ENCODE peak calls at places on chromosome 16, in five cellular contexts. One of them, this sample, is unnamed.

GRCh38 chr16:89895482-89896250 is 22.3 kb downstream of the TCF25 start:
- DNase-seq in fibroblast of villous mesenchyme: no peak
- DNase-seq in AG04450: no peak
- DNase-seq in mammary epithelial cell: no peak
- DNase-seq in NT2/D1: no peak
- DNase-seq in this sample: no peak

GRCh38 chr16:28984619-28985135 is at the start of gene LAT:
- DNase-seq in fibroblast of villous mesenchyme: no peak
- DNase-seq in AG04450: no peak
- DNase-seq in mammary epithelial cell: no peak
- DNase-seq in NT2/D1: no peak
- DNase-seq in this sample: no peak

GRCh38 chr16:74760007-74760767 is 14.4 kb downstream of the FA2H start:
- DNase-seq in fibroblast of villous mesenchyme: no peak
- DNase-seq in AG04450: peak; percentile 13
- DNase-seq in mammary epithelial cell: peak; percentile 11
- DNase-seq in NT2/D1: no peak
- DNase-seq in this sample: no peak

GRCh38 chr16:65061263-65061662 is 60.6 kb downstream of the CDH11 start:
- DNase-seq in fibroblast of villous mesenchyme: no peak
- DNase-seq in AG04450: no peak
- DNase-seq in mammary epithelial cell: no peak
- DNase-seq in NT2/D1: no peak
- DNase-seq in this sample: no peak

GRCh38 chr16:11006666-11007065 is 62.3 kb downstream of the CLEC16A start:
- DNase-seq in fibroblast of villous mesenchyme: no peak
- DNase-seq in AG04450: no peak
- DNase-seq in mammary epithelial cell: no peak
- DNase-seq in NT2/D1: no peak
- DNase-seq in this sample: no peak

GRCh38 chr16:21590287-21590686 is 9.1 kb upstream of the METTL9 start:
- DNase-seq in fibroblast of villous mesenchyme: peak; percentile 71
- DNase-seq in AG04450: no peak
- DNase-seq in mammary epithelial cell: no peak
- DNase-seq in NT2/D1: no peak
- DNase-seq in this sample: no peak

GRCh38 chr16:31537362-31537921 is 9.7 kb downstream of the AHSP start:
- DNase-seq in fibroblast of villous mesenchyme: no peak
- DNase-seq in AG04450: no peak
- DNase-seq in mammary epithelial cell: no peak
- DNase-seq in NT2/D1: no peak
- DNase-seq in this sample: no peak

GRCh38 chr16:2776500-2777139 is 460 bp downstream of the ELOB start:
- DNase-seq in fibroblast of villous mesenchyme: peak; percentile 29
- DNase-seq in AG04450: no peak
- DNase-seq in mammary epithelial cell: peak; percentile 17
- DNase-seq in NT2/D1: no peak
- DNase-seq in this sample: no peak

GRCh38 chr16:28821874-28822519 is 802 bp upstream of the ATXN2L start:
- DNase-seq in fibroblast of villous mesenchyme: peak; percentile 12
- DNase-seq in AG04450: no peak
- DNase-seq in mammary epithelial cell: no peak
- DNase-seq in NT2/D1: no peak
- DNase-seq in this sample: no peak

GRCh38 chr16:3495166-3495565 is at the start of gene C16orf90:
- DNase-seq in fibroblast of villous mesenchyme: no peak
- DNase-seq in AG04450: no peak
- DNase-seq in mammary epithelial cell: no peak
- DNase-seq in NT2/D1: no peak
- DNase-seq in this sample: no peak

GRCh38 chr16:35154627-35155026 is 1695.2 kb downstream of the TP53TG3F start:
- DNase-seq in fibroblast of villous mesenchyme: no peak
- DNase-seq in AG04450: no peak
- DNase-seq in mammary epithelial cell: no peak
- DNase-seq in NT2/D1: no peak
- DNase-seq in this sample: no peak

GRCh38 chr16:31411024-31411845 is 16.9 kb downstream of the COX6A2 start:
- DNase-seq in fibroblast of villous mesenchyme: no peak
- DNase-seq in AG04450: no peak
- DNase-seq in mammary epithelial cell: no peak
- DNase-seq in NT2/D1: no peak
- DNase-seq in this sample: no peak

GRCh38 chr16:14501331-14502255 is 128.5 kb downstream of the PARN start:
- DNase-seq in fibroblast of villous mesenchyme: peak; percentile 95
- DNase-seq in AG04450: peak; percentile 87
- DNase-seq in mammary epithelial cell: peak; percentile 98
- DNase-seq in NT2/D1: peak; percentile 66
- DNase-seq in this sample: peak; percentile 92

GRCh38 chr16:24970708-24971107 is 44.5 kb downstream of the ARHGAP17 start:
- DNase-seq in fibroblast of villous mesenchyme: no peak
- DNase-seq in AG04450: no peak
- DNase-seq in mammary epithelial cell: no peak
- DNase-seq in NT2/D1: no peak
- DNase-seq in this sample: no peak

GRCh38 chr16:8782673-8783072 is 14.8 kb downstream of the TMEM186 start:
- DNase-seq in fibroblast of villous mesenchyme: no peak
- DNase-seq in AG04450: no peak
- DNase-seq in mammary epithelial cell: no peak
- DNase-seq in NT2/D1: no peak
- DNase-seq in this sample: no peak

GRCh38 chr16:4203748-4204147 is 38.1 kb downstream of the SRL start:
- DNase-seq in fibroblast of villous mesenchyme: no peak
- DNase-seq in AG04450: no peak
- DNase-seq in mammary epithelial cell: no peak
- DNase-seq in NT2/D1: no peak
- DNase-seq in this sample: no peak

GRCh38 chr16:47712276-47713224 is 251.4 kb downstream of the PHKB start:
- DNase-seq in fibroblast of villous mesenchyme: no peak
- DNase-seq in AG04450: no peak
- DNase-seq in mammary epithelial cell: peak; percentile 31
- DNase-seq in NT2/D1: no peak
- DNase-seq in this sample: no peak

GRCh38 chr16:16018705-16019104 is 69.3 kb downstream of the ABCC1 start:
- DNase-seq in fibroblast of villous mesenchyme: peak; percentile 47
- DNase-seq in AG04450: no peak
- DNase-seq in mammary epithelial cell: no peak
- DNase-seq in NT2/D1: no peak
- DNase-seq in this sample: no peak
- H3K4me3 ChIP-seq in fibroblast of villous mesenchyme: no peak overlapping the region
- H3K4me3 ChIP-seq in AG04450: no peak overlapping the region
- H3K4me3 ChIP-seq in mammary epithelial cell: no peak overlapping the region
- H3K4me3 ChIP-seq in NT2/D1: no peak overlapping the region
- H3K4me3 ChIP-seq in this sample: no peak overlapping the region

GRCh38 chr16:12228079-12228606 is 251.6 kb downstream of the SNX29 start:
- DNase-seq in fibroblast of villous mesenchyme: no peak
- DNase-seq in AG04450: no peak
- DNase-seq in mammary epithelial cell: no peak
- DNase-seq in NT2/D1: no peak
- DNase-seq in this sample: no peak

GRCh38 chr16:12228607-12229499 is 252.3 kb downstream of the SNX29 start:
- DNase-seq in fibroblast of villous mesenchyme: peak; percentile 59
- DNase-seq in AG04450: peak; percentile 20
- DNase-seq in mammary epithelial cell: peak; percentile 40
- DNase-seq in NT2/D1: peak; percentile 71
- DNase-seq in this sample: no peak

GRCh38 chr16:12225282-12225681 is 248.7 kb downstream of the SNX29 start:
- DNase-seq in fibroblast of villous mesenchyme: no peak
- DNase-seq in AG04450: no peak
- DNase-seq in mammary epithelial cell: no peak
- DNase-seq in NT2/D1: no peak
- DNase-seq in this sample: no peak

GRCh38 chr16:12229759-12230594 is 253.4 kb downstream of the SNX29 start:
- DNase-seq in fibroblast of villous mesenchyme: peak; percentile 79
- DNase-seq in AG04450: peak; percentile 21
- DNase-seq in mammary epithelial cell: no peak
- DNase-seq in NT2/D1: no peak
- DNase-seq in this sample: no peak

GRCh38 chr16:12225816-12226480 is 249.4 kb downstream of the SNX29 start:
- DNase-seq in fibroblast of villous mesenchyme: peak; percentile 12
- DNase-seq in AG04450: no peak
- DNase-seq in mammary epithelial cell: peak; percentile 4
- DNase-seq in NT2/D1: no peak
- DNase-seq in this sample: no peak
- H3K4me3 ChIP-seq in fibroblast of villous mesenchyme: no peak overlapping the region
- H3K4me3 ChIP-seq in AG04450: no peak overlapping the region
- H3K4me3 ChIP-seq in mammary epithelial cell: no peak overlapping the region
- H3K4me3 ChIP-seq in NT2/D1: no peak overlapping the region
- H3K4me3 ChIP-seq in this sample: no peak overlapping the region

GRCh38 chr16:22635801-22636200 is 125.1 kb downstream of the NPIPB5 start:
- DNase-seq in fibroblast of villous mesenchyme: no peak
- DNase-seq in AG04450: no peak
- DNase-seq in mammary epithelial cell: no peak
- DNase-seq in NT2/D1: peak; percentile 38
- DNase-seq in this sample: no peak

GRCh38 chr16:22633794-22634193 is 123.1 kb downstream of the NPIPB5 start:
- DNase-seq in fibroblast of villous mesenchyme: no peak
- DNase-seq in AG04450: no peak
- DNase-seq in mammary epithelial cell: no peak
- DNase-seq in NT2/D1: no peak
- DNase-seq in this sample: no peak

GRCh38 chr16:22634913-22635312 is 124.2 kb downstream of the NPIPB5 start:
- DNase-seq in fibroblast of villous mesenchyme: no peak
- DNase-seq in AG04450: no peak
- DNase-seq in mammary epithelial cell: no peak
- DNase-seq in NT2/D1: peak; percentile 93
- DNase-seq in this sample: no peak

GRCh38 chr16:22633280-22633679 is 122.6 kb downstream of the NPIPB5 start:
- DNase-seq in fibroblast of villous mesenchyme: no peak
- DNase-seq in AG04450: no peak
- DNase-seq in mammary epithelial cell: no peak
- DNase-seq in NT2/D1: no peak
- DNase-seq in this sample: no peak

DNA sequence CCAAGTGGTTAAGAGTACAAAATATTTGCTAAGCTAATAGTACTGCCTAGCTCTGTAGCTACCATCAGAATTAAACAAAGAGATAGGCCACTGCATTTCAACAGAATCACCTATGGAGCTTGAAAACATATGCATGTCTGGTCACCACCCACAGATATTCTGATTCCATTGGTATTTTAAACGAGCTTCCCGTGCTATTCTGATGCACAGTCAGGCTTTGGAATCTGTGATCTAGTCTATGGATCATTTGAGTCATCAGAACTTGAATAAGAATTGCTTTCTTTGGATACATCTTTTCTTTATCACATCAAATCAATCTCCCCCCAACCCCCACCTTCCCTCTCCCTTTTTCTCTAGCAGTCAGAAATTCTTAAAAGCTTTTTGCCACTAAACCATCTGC is 124.7 kb downstream of the NPIPB5 start:
- DNase-seq in fibroblast of villous mesenchyme: no peak
- DNase-seq in AG04450: no peak
- DNase-seq in mammary epithelial cell: no peak
- DNase-seq in NT2/D1: peak; percentile 97
- DNase-seq in this sample: no peak
- H3K4me3 ChIP-seq in fibroblast of villous mesenchyme: no peak overlapping the region
- H3K4me3 ChIP-seq in AG04450: no peak overlapping the region
- H3K4me3 ChIP-seq in mammary epithelial cell: no peak overlapping the region
- H3K4me3 ChIP-seq in NT2/D1: no peak overlapping the region
- H3K4me3 ChIP-seq in this sample: no peak overlapping the region

GRCh38 chr16:87438611-87438985 is 46.5 kb downstream of the MAP1LC3B start:
- DNase-seq in fibroblast of villous mesenchyme: no peak
- DNase-seq in AG04450: no peak
- DNase-seq in mammary epithelial cell: no peak
- DNase-seq in NT2/D1: no peak
- DNase-seq in this sample: no peak

GRCh38 chr16:87437911-87438610 is 45.9 kb downstream of the MAP1LC3B start:
- DNase-seq in fibroblast of villous mesenchyme: peak; percentile 89
- DNase-seq in AG04450: no peak
- DNase-seq in mammary epithelial cell: no peak
- DNase-seq in NT2/D1: no peak
- DNase-seq in this sample: no peak

GRCh38 chr16:87435399-87436224 is 43.5 kb downstream of the MAP1LC3B start:
- DNase-seq in fibroblast of villous mesenchyme: peak; percentile 94
- DNase-seq in AG04450: peak; percentile 84
- DNase-seq in mammary epithelial cell: peak; percentile 66
- DNase-seq in NT2/D1: no peak
- DNase-seq in this sample: peak; percentile 51

GRCh38 chr16:87437327-87437726 is 45.2 kb downstream of the MAP1LC3B start:
- DNase-seq in fibroblast of villous mesenchyme: no peak
- DNase-seq in AG04450: no peak
- DNase-seq in mammary epithelial cell: no peak
- DNase-seq in NT2/D1: no peak
- DNase-seq in this sample: no peak

GRCh38 chr16:87436225-87437172 is 44.4 kb downstream of the MAP1LC3B start:
- DNase-seq in fibroblast of villous mesenchyme: peak; percentile 68
- DNase-seq in AG04450: no peak
- DNase-seq in mammary epithelial cell: no peak
- DNase-seq in NT2/D1: no peak
- DNase-seq in this sample: peak; percentile 24
- H3K4me3 ChIP-seq in fibroblast of villous mesenchyme: no peak overlapping the region
- H3K4me3 ChIP-seq in AG04450: no peak overlapping the region
- H3K4me3 ChIP-seq in mammary epithelial cell: no peak overlapping the region
- H3K4me3 ChIP-seq in NT2/D1: no peak overlapping the region
- H3K4me3 ChIP-seq in this sample: peak overlapping the region; percentile 31

GRCh38 chr16:88769617-88770458 is 15.2 kb downstream of the PIEZO1 start:
- DNase-seq in fibroblast of villous mesenchyme: peak; percentile 50
- DNase-seq in AG04450: no peak
- DNase-seq in mammary epithelial cell: peak; percentile 42
- DNase-seq in NT2/D1: peak; percentile 77
- DNase-seq in this sample: no peak

GRCh38 chr16:88768041-88768876 is 16.8 kb downstream of the PIEZO1 start:
- DNase-seq in fibroblast of villous mesenchyme: peak; percentile 81
- DNase-seq in AG04450: no peak
- DNase-seq in mammary epithelial cell: no peak
- DNase-seq in NT2/D1: no peak
- DNase-seq in this sample: no peak

GRCh38 chr16:88771294-88771772 is 13.7 kb downstream of the PIEZO1 start:
- DNase-seq in fibroblast of villous mesenchyme: no peak
- DNase-seq in AG04450: no peak
- DNase-seq in mammary epithelial cell: no peak
- DNase-seq in NT2/D1: no peak
- DNase-seq in this sample: no peak

GRCh38 chr16:88772871-88773811 is 11.9 kb downstream of the PIEZO1 start:
- DNase-seq in fibroblast of villous mesenchyme: peak; percentile 94
- DNase-seq in AG04450: peak; percentile 86
- DNase-seq in mammary epithelial cell: peak; percentile 17
- DNase-seq in NT2/D1: no peak
- DNase-seq in this sample: peak; percentile 69

GRCh38 chr16:88770459-88771293 is 14.3 kb downstream of the PIEZO1 start:
- DNase-seq in fibroblast of villous mesenchyme: peak; percentile 99
- DNase-seq in AG04450: peak; percentile 63
- DNase-seq in mammary epithelial cell: peak; percentile 79
- DNase-seq in NT2/D1: peak; percentile 57
- DNase-seq in this sample: peak; percentile 64
- H3K4me3 ChIP-seq in fibroblast of villous mesenchyme: peak overlapping the region; percentile 51
- H3K4me3 ChIP-seq in AG04450: peak overlapping the region; percentile 25
- H3K4me3 ChIP-seq in mammary epithelial cell: peak overlapping the region; percentile 30
- H3K4me3 ChIP-seq in NT2/D1: peak overlapping the region; percentile 36
- H3K4me3 ChIP-seq in this sample: peak overlapping the region; percentile 22